ENCODE peak calls at places on chromosomes 4 and X, in four cellular contexts. M is transverse colon, J is cerebellum, Y is spleen. P is an unnamed sample.

GRCh38 chr4:146330392-146330791 is 116.1 kb downstream of the REELD1 start:
- DNase-seq in M (no peak), Y (no peak), J (no peak), P (no peak)

GRCh38 chr4:21848001-21848400 is 100.6 kb downstream of the KCNIP4 start:
- DNase-seq in Y (peak), M (no peak), J (no peak), P (no peak)

GRCh38 chr4:73904491-73904890 is 35.3 kb downstream of the CXCL1 start:
- DNase-seq in J (no peak), M (no peak), Y (no peak), P (peak)

GRCh38 chr4:86967061-86967460 is 32.2 kb downstream of the AFF1 start:
- DNase-seq in Y (no peak), J (no peak), M (no peak), P (no peak)

GRCh38 chrX:110669572-110669971 is 126.0 kb downstream of the CHRDL1 start:
- DNase-seq in Y (no peak), M (no peak), J (no peak), P (no peak)

GRCh38 chr4:13750594-13750993 is 123.1 kb upstream of the BOD1L1 start:
- DNase-seq in Y (no peak), J (no peak), M (no peak), P (no peak)

GRCh38 chr4:23837366-23837765 is 52.5 kb downstream of the PPARGC1A start:
- DNase-seq in Y (no peak), M (no peak), J (no peak), P (no peak)

GRCh38 chr4:10256203-10256602 is 139.6 kb upstream of the WDR1 start:
- DNase-seq in M (no peak), Y (no peak), J (no peak), P (peak)

GRCh38 chr4:169707958-169708643 is 49.6 kb downstream of the HPF1 start:
- DNase-seq in M (no peak), Y (no peak), J (no peak), P (peak)

GRCh38 chrX:28472926-28473325 is 114.3 kb upstream of the IL1RAPL1 start:
- DNase-seq in J (no peak), M (no peak), Y (no peak), P (no peak)

GRCh38 chr4:147596976-147597375 is 20.2 kb upstream of the TMEM184C start:
- DNase-seq in Y (no peak), M (no peak), J (no peak), P (peak)